ENCODE peak calls at places on chromosomes 13 and 19, in six cellular contexts. J is IMR-90, Q is mesendoderm, T is H1, V is mesenchymal stem cell, C is trophoblast cell. G is an unnamed sample.
A peak's percentile ranks its signal among the peaks of the same experiment; 100 is the strongest.

GRCh38 chr19:4436231-4436630 is 21.4 kb downstream of the UBXN6 start:
- DNase-seq in J (no peak), Q (no peak), T (no peak), V (no peak), C (no peak), G (no peak)

GRCh38 chr19:16016226-16017137 is 59.8 kb upstream of the TPM4 start:
- DNase-seq in J (no peak), Q (no peak), T (no peak), V (no peak), C (no peak), G (no peak)

GRCh38 chr19:37975071-37975470 is 68.1 kb downstream of the SIPA1L3 start:
- DNase-seq in J (no peak), Q (no peak), T (no peak), V (no peak), C (no peak), G (no peak)

GRCh38 chr13:49781791-49782190 is 10.7 kb downstream of the KPNA3 start:
- DNase-seq in J (no peak), Q (no peak), T (no peak), V (no peak), C (no peak), G (no peak)

GRCh38 chr13:46684287-46685001 is 112.5 kb downstream of the ESD start:
- DNase-seq in J (no peak), Q (peak; percentile 98), T (peak; percentile 31), V (peak; percentile 55), C (peak; percentile 98), G (peak; percentile 23)

GRCh38 chr13:112634102-112634501 is 46.1 kb upstream of the TUBGCP3 start:
- DNase-seq in J (no peak), Q (no peak), T (no peak), V (no peak), C (no peak), G (no peak)

GRCh38 chr13:41268764-41269163 is 5.4 kb upstream of the MTRF1 start:
- DNase-seq in J (peak; percentile 28), Q (peak; percentile 71), T (no peak), V (peak; percentile 49), C (no peak), G (peak; percentile 32)

GRCh38 chr13:66014757-66015156 is 1215.4 kb downstream of the PCDH9 start:
- DNase-seq in J (peak; percentile 2), Q (no peak), T (no peak), V (no peak), C (no peak), G (no peak)

GRCh38 chr19:17522988-17523872 is 11.8 kb downstream of the PGLS start:
- DNase-seq in J (no peak), Q (no peak), T (no peak), V (no peak), C (no peak), G (no peak)

GRCh38 chr19:7655581-7655980 is 13.3 kb upstream of the RETN start:
- DNase-seq in J (no peak), Q (no peak), T (no peak), V (no peak), C (peak; percentile 25), G (no peak)

GRCh38 chr19:38730731-38731589 is 13.3 kb downstream of the CAPN12 start:
- DNase-seq in J (no peak), Q (no peak), T (no peak), V (no peak), C (no peak), G (no peak)

GRCh38 chr13:99425485-99426341 is 75.6 kb upstream of the TM9SF2 start:
- DNase-seq in J (no peak), Q (no peak), T (no peak), V (no peak), C (no peak), G (no peak)

GRCh38 chr13:111897178-111897845 is 169.6 kb upstream of the SOX1 start:
- DNase-seq in J (no peak), Q (no peak), T (no peak), V (no peak), C (no peak), G (no peak)

GRCh38 chr13:40617801-40618356 is 48.6 kb downstream of the FOXO1 start:
- DNase-seq in J (no peak), Q (no peak), T (no peak), V (no peak), C (peak; percentile 58), G (no peak)

GRCh38 chr13:34179481-34179880 is 361.5 kb downstream of the RFC3 start:
- DNase-seq in J (peak; percentile 7), Q (peak; percentile 87), T (no peak), V (no peak), C (no peak), G (no peak)

GRCh38 chr13:58620171-58620570 is 988.6 kb downstream of the PCDH17 start:
- DNase-seq in J (no peak), Q (peak; percentile 72), T (no peak), V (peak; percentile 19), C (no peak), G (no peak)

GRCh38 chr13:114078501-114079451 is 53.6 kb downstream of the RASA3 start:
- DNase-seq in J (peak; percentile 84), Q (no peak), T (no peak), V (peak; percentile 66), C (peak; percentile 23), G (no peak)

GRCh38 chr13:79799466-79799865 is 318.5 kb downstream of the NDFIP2 start:
- DNase-seq in J (no peak), Q (no peak), T (no peak), V (no peak), C (no peak), G (no peak)

GRCh38 chr13:80361883-80362327 is 21.0 kb upstream of the SPRY2 start:
- DNase-seq in J (no peak), Q (peak; percentile 96), T (no peak), V (peak; percentile 6), C (no peak), G (peak; percentile 48)

GRCh38 chr13:20843177-20843576 is 59.4 kb downstream of the XPO4 start:
- DNase-seq in J (peak; percentile 18), Q (no peak), T (no peak), V (no peak), C (no peak), G (no peak)

GRCh38 chr13:42110410-42111155 is 62.1 kb downstream of the DGKH start:
- DNase-seq in J (peak; percentile 82), Q (peak; percentile 49), T (no peak), V (peak; percentile 89), C (peak; percentile 96), G (peak; percentile 59)

GRCh38 chr13:87582399-87582798 is 88.8 kb upstream of the SLITRK5 start:
- DNase-seq in J (no peak), Q (no peak), T (no peak), V (no peak), C (no peak), G (no peak)

GRCh38 chr19:18922228-18922985 is 2.9 kb downstream of the DDX49 start:
- DNase-seq in J (no peak), Q (no peak), T (no peak), V (no peak), C (no peak), G (no peak)

GRCh38 chr19:18920400-18920799 is 885 bp downstream of the DDX49 start:
- DNase-seq in J (no peak), Q (no peak), T (no peak), V (no peak), C (no peak), G (no peak)

GRCh38 chr19:18921593-18921992 is 2.1 kb downstream of the DDX49 start:
- DNase-seq in J (no peak), Q (no peak), T (no peak), V (no peak), C (no peak), G (no peak)

GRCh38 chr19:18919895-18920204 is 335 bp downstream of the DDX49 start:
- DNase-seq in J (no peak), Q (no peak), T (no peak), V (no peak), C (peak; percentile 23), G (no peak)

DNA sequence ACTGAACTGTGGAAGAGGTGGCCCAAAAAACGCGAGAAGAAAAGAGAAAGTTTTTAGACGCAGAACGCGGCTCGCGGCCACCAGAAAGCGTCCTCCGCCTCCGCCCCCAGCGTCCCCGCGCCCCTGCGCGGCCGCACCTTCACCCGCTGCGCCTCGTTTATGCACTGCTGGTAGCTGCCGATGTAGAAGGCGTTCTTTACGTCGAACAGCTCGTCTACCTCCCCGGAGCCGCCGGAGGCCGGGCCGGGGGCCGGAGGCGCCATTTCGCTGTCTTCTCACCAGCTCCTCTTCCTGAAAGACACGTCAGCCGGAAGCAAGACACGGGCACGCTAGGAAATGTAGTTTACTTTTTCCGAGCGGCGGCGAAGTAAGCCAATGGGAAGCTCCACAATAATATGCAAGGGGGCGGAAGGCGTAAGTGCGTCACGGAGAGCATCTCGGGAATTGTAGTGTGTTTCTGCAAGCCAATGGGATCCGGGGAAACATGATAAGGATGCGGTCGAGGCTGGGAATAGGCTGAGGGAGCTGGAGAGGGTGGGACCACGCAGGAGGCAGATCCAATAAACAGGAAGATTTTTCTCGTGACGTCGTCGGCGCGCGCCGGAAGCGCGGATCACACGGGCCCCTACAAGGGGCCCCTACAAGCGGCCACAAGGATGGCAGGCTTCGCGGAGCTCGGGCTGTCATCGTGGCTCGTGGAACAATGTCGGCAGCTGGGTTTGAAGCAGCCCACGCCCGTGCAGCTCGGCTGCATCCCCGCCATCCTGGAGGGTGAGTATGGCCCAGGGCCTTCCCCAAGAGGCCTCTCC is at the start of the genes COPE and DDX49:
- DNase-seq in J (peak; percentile 100), Q (peak; percentile 100), T (peak; percentile 97), V (peak; percentile 100), C (peak; percentile 100), G (peak; percentile 98)
- H3K18ac ChIP-seq in J (no peak within 1 kb of the TSS), Q (no peak within 1 kb of the TSS), T (no peak within 1 kb of the TSS), V (peak within 1 kb of the TSS; percentile 96), C (peak within 1 kb of the TSS; percentile 76), G (peak within 1 kb of the TSS; percentile 92)

DNA sequence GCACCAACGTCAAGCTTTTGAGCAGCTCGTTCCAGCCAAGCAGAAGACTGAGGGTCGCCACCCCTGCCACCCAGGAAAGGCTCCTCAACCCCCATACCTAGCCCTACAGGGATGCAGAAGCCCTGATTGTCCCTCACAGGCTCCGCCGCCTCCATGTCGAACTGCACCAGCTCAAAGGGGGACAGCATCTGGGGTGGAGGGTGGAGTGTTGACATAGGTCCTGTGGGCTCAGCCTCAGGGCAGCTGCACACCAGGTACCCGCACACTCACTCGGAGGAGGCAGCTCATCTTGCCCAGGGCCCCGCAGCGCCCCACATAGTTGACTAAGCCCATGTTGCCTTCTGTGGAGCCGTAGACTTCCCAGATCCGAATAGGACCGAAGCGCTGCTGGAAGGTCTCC is 11.6 kb downstream of the SLC27A5 start:
- DNase-seq in J (no peak), Q (no peak), T (no peak), V (no peak), C (no peak), G (no peak)
- H3K4me3 ChIP-seq in J (no peak overlapping the region), Q (no peak overlapping the region), T (peak overlapping the region; percentile 74), V (peak overlapping the region; percentile 0), C (no peak overlapping the region), G (no peak overlapping the region)

DNA sequence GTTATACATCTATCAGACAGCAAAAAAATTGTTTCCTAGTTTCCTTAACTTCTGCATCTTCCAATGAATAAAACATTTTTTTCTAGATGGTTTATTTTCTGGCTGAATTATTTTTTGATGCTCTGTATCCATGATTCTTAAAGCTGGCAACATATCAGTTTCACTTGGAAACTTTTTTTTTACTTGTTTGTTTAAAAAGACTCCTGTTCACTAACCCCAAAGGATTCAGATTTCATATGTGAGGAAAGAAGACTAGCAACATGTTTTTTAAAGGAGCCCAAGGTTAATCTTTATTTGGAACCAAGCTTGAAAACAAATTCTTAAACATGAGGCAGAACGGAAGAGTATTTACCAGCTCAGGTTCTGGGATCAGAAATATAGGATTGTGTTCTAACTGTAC is 632.3 kb downstream of the SLITRK6 start:
- DNase-seq in J (no peak), Q (no peak), T (no peak), V (peak; percentile 5), C (no peak), G (no peak)
- H3K4me2 ChIP-seq in J (no peak overlapping the region), Q (no peak overlapping the region), T (no peak overlapping the region), V (no peak overlapping the region), C (no peak overlapping the region), G (no peak overlapping the region)

GRCh38 chr19:30406220-30406944 is 34.2 kb downstream of the ZNF536 start:
- DNase-seq in J (no peak), Q (peak; percentile 44), T (no peak), V (no peak), C (peak; percentile 11), G (no peak)
- H3K18ac ChIP-seq in J (no peak overlapping the region), Q (no peak overlapping the region), T (no peak overlapping the region), V (no peak overlapping the region), C (no peak overlapping the region), G (no peak overlapping the region)